ENCODE peak calls at places on chromosomes 2 and 18, in four cellular contexts. M, X, E and H are unnamed samples.

GRCh38 chr2:85647823-85648526 is 20.0 kb downstream of the SFTPB start:
- DNase-seq in E (peak), X (no peak), M (no peak), H (no peak)

GRCh38 chr2:170585067-170585466 is 130.1 kb upstream of the SP5 start:
- DNase-seq in M (no peak), E (no peak), X (no peak), H (no peak)

GRCh38 chr2:177727577-177728351 is 335.2 kb downstream of the AGPS start:
- DNase-seq in M (no peak), E (no peak), X (no peak), H (no peak)

GRCh38 chr2:86226780-86227520 is 27.7 kb downstream of the MRPL35 start:
- DNase-seq in M (no peak), E (no peak), X (no peak), H (no peak)

GRCh38 chr2:190843874-190844699 is 36.5 kb upstream of the GLS start:
- DNase-seq in M (no peak), E (no peak), X (no peak), H (no peak)

GRCh38 chr2:184727813-184728212 is 129.5 kb downstream of the ZNF804A start:
- DNase-seq in X (no peak), E (no peak), M (no peak), H (no peak)

GRCh38 chr2:216584112-216584511 is 49.1 kb upstream of the IGFBP2 start:
- DNase-seq in X (no peak), M (no peak), E (no peak), H (no peak)

GRCh38 chr18:79644666-79645057 is 34.9 kb upstream of the CTDP1 start:
- DNase-seq in M (no peak), E (no peak), X (no peak), H (no peak)

GRCh38 chr2:237201461-237202287 is 116.0 kb downstream of the COPS8 start:
- DNase-seq in X (no peak), M (no peak), E (no peak), H (no peak)